ENCODE peak calls at places on chromosomes 4 and X, in five cellular contexts. C, R, I, T and B are unnamed samples. For H3K4me1, the result is how much of the 10 kb centered on the place peaks cover.

GRCh38 chrX:78753571-78753970 is 6.1 kb downstream of the LPAR4 start:
- DNase-seq in C (no peak), R (no peak), I (no peak), T (no peak), B (no peak)

GRCh38 chr4:69601065-69601464 is 38.4 kb downstream of the UGT2A2 start:
- DNase-seq in T (no peak), I (no peak), R (no peak), C (no peak), B (no peak)

GRCh38 chr4:6239486-6239885 is 30.2 kb upstream of the WFS1 start:
- DNase-seq in R (no peak), I (no peak), T (no peak), C (no peak), B (no peak)

GRCh38 chrX:129493643-129494042 is 29.6 kb downstream of the SMARCA1 start:
- DNase-seq in T (no peak), I (no peak), C (no peak), R (no peak), B (peak)

GRCh38 chr4:75849459-75849858 is 52.8 kb downstream of the PPEF2 start:
- DNase-seq in C (no peak), T (no peak), I (no peak), R (no peak), B (no peak)

GRCh38 chr4:41207330-41207831 is 7.0 kb downstream of the APBB2 start:
- DNase-seq in I (peak), R (no peak), T (no peak), C (no peak), B (peak)

GRCh38 chr4:173025131-173025530 is 143.5 kb upstream of the GALNT7 start:
- DNase-seq in I (peak), C (peak), R (no peak), T (peak), B (peak)

GRCh38 chr4:123706961-123707360 is 310.4 kb downstream of the SPRY1 start:
- DNase-seq in I (no peak), R (no peak), C (no peak), T (no peak), B (no peak)

GRCh38 chrX:129650821-129651510 is 3.8 kb downstream of the APLN start:
- DNase-seq in I (no peak), C (no peak), R (no peak), T (no peak), B (no peak)

GRCh38 chrX:10597871-10598270 is 22.5 kb downstream of the MID1 start:
- DNase-seq in R (no peak), T (no peak), C (no peak), I (no peak), B (peak)

GRCh38 chr4:18214656-18215055 is 193.1 kb upstream of the LCORL start:
- DNase-seq in C (no peak), I (no peak), T (no peak), R (no peak), B (no peak)

GRCh38 chr4:88957570-88957969 is 99.4 kb downstream of the FAM13A start:
- DNase-seq in I (no peak), C (no peak), T (no peak), R (no peak), B (no peak)

GRCh38 chr4:94126669-94127068 is 81.0 kb upstream of the SMARCAD1 start:
- DNase-seq in C (no peak), T (no peak), R (no peak), I (no peak), B (peak)

GRCh38 chr4:38145741-38146140 is 185.5 kb downstream of the PTTG2 start:
- DNase-seq in C (no peak), R (no peak), T (no peak), I (no peak), B (peak)

GRCh38 chr4:13184199-13184598 is 299.9 kb downstream of the RAB28 start:
- DNase-seq in R (no peak), C (no peak), I (no peak), T (no peak), B (no peak)

GRCh38 chrX:68719904-68720614 is 72.6 kb downstream of the STARD8 start:
- DNase-seq in R (no peak), T (no peak), C (no peak), I (no peak), B (peak)

GRCh38 chr4:36333303-36333877 is 52.0 kb downstream of the DTHD1 start:
- DNase-seq in T (no peak), R (no peak), C (no peak), I (no peak), B (no peak)

GRCh38 chrX:114675365-114675764 is 91.5 kb downstream of the HTR2C start:
- DNase-seq in T (no peak), I (no peak), R (no peak), C (no peak), B (peak)

DNA sequence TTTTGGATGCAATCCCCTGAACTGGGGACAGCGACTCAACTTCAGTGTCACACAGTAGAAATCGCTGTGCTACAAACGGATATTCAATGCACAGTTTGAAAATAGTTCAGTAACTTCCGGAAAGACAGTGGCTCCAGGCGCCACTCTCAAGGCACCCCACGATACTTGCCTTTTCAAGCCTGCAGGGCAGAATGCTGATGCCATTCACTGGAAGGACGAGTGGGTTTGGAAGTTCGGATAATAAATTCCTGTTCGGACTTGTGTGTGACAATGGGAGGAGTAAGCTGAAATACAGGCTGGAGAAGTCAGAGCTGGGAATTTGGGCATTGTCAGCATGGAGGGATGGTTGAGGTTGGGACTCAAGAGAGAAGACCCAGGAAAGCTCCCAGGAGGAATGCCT is 64.3 kb upstream of the HELT start:
- DNase-seq in R (no peak), I (no peak), C (no peak), T (no peak), B (no peak)
- H3K4me1 ChIP-seq in R (under half), I (under half), C (under half), T (under half), B (under half)

DNA sequence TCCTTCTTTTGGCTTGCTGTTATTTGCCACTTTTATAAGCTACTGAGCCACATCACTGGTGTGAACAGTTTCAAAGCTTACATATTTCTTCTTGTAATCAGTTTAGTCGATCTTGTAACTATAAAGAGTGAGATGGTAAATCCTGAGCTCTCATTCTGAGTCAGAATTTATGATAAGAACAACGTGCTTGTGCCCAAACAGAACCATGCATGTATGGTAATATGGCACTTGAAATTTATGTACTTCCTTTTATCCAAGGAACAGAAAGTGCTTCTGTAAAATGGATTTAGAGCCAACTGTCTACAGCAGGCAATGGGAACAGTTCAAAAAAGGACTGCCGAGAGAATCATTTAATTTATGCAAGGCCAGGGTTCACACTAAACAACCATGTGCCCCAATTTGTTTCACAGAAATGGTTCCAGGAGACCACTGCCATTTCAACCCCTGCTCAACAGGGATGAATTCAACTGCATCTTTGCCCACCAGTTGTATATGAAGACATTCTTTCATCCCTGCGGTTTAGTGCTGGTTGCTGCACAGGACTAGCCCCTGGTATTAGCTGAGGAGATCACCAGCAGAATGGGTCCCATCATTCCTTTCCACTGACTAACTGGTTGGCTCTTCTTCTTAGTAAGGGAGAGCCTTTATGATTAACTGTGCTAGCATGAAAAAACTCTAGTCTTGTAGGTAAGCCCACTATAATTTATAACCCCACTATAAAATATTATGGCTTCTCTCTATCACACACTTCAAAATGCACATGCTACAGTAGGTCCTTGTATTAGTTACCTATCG is 162.9 kb upstream of the PGRMC2 start:
- DNase-seq in T (no peak), R (no peak), C (no peak), I (no peak), B (no peak)
- H3K4me1 ChIP-seq in T (under half), R (under half), C (under half), I (under half), B (under half)

GRCh38 chrX:71540801-71541545 is 8.1 kb downstream of the OGT start:
- DNase-seq in R (no peak), C (no peak), I (no peak), T (no peak), B (no peak)

GRCh38 chrX:71542825-71543224 is 9.9 kb downstream of the OGT start:
- DNase-seq in C (no peak), T (no peak), I (no peak), R (no peak), B (no peak)

GRCh38 chrX:71542411-71542810 is 9.5 kb downstream of the OGT start:
- DNase-seq in R (no peak), I (no peak), T (no peak), C (no peak), B (peak)

GRCh38 chrX:71543316-71543715 is 10.4 kb downstream of the OGT start:
- DNase-seq in C (no peak), I (no peak), R (no peak), T (no peak), B (peak)

GRCh38 chrX:71541546-71542022 is 8.7 kb downstream of the OGT start:
- DNase-seq in R (no peak), C (no peak), I (no peak), T (no peak), B (peak)
- H3K4me1 ChIP-seq in R (under half), C (under half), I (under half), T (under half), B (under half)

GRCh38 chr4:16118090-16118489 is 34.3 kb upstream of the PROM1 start:
- DNase-seq in I (no peak), C (no peak), T (no peak), R (no peak), B (no peak)

GRCh38 chr4:16116019-16116418 is 32.2 kb upstream of the PROM1 start:
- DNase-seq in R (no peak), C (no peak), T (no peak), I (no peak), B (no peak)

GRCh38 chr4:16114546-16114945 is 30.7 kb upstream of the PROM1 start:
- DNase-seq in T (no peak), R (no peak), I (no peak), C (no peak), B (no peak)

GRCh38 chr4:16116493-16116990 is 32.7 kb upstream of the PROM1 start:
- DNase-seq in T (no peak), R (no peak), C (no peak), I (no peak), B (no peak)

DNA sequence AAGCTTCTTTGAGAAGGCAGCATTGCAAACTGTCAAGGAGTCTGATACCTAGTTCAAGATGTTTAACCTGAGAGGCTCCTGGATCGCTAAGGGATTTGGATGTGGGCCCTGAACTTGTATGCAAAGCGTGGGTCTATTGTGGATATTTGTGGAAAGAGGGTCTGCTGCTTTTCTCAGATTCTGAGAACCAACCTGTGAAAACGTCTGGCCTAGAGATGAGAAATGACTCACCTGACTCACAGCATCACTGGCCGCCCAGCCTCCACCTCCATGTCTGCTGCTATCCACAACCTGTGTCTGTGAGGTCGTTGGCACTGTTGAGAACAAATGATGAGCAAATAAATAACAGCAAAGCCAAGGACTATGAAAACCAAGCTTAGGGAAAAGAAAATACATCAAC is 33.3 kb upstream of the PROM1 start:
- DNase-seq in C (no peak), T (no peak), R (no peak), I (no peak), B (no peak)
- H3K4me1 ChIP-seq in C (under half), T (under half), R (under half), I (under half), B (under half)

GRCh38 chr4:7962609-7963508 is 23.2 kb upstream of the AFAP1 start:
- DNase-seq in C (no peak), R (no peak), I (no peak), T (no peak), B (no peak)
- H3K4me1 ChIP-seq in C (under half), R (under half), I (under half), T (under half), B (under half)

GRCh38 chr4:146330392-146330791 is 116.1 kb downstream of the REELD1 start:
- DNase-seq in C (no peak), R (no peak), I (no peak), T (no peak), B (peak)

GRCh38 chr4:146334862-146335449 is 120.6 kb downstream of the REELD1 start:
- DNase-seq in R (no peak), I (peak), T (no peak), C (no peak), B (no peak)

GRCh38 chr4:146335763-146336412 is 121.5 kb downstream of the REELD1 start:
- DNase-seq in I (no peak), C (no peak), R (no peak), T (no peak), B (peak)

GRCh38 chr4:146333895-146334262 is 119.5 kb downstream of the REELD1 start:
- DNase-seq in I (no peak), R (no peak), T (no peak), C (no peak), B (no peak)

DNA sequence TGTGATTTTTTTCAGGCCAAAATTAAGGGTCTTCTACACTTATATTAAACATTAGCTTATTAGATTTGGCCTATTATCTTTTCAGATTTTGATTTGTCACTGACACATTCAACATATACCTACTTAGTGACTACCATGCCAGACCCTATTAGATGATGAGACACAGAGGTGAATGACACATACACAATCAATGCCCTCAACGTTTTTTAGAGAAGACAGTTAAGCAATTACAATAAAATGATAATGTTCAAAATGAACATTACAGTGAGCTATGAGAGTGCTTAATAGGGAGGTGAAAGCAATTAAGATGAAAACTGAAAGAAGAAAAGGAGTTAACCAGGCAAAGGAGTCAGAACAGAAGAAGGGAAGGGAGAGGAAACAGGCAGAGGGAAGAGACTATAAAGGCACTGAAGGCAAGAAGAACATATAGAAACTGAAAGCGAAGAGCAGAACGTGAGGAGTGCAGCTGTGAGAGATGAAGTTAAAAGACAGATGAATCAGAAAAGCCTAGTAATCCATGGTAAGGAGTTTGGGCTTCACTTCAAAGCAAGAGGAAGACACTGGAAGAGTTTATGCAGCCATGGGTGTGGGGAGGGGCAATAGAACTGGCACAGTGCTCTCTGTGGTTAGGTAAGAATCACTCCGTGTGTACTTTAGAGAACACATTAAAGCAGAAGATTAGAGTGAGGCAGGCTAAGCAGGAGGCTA is 119.0 kb downstream of the REELD1 start:
- DNase-seq in T (no peak), I (no peak), C (no peak), R (no peak), B (peak)
- H3K4me1 ChIP-seq in T (under half), I (under half), C (under half), R (under half), B (under half)

DNA sequence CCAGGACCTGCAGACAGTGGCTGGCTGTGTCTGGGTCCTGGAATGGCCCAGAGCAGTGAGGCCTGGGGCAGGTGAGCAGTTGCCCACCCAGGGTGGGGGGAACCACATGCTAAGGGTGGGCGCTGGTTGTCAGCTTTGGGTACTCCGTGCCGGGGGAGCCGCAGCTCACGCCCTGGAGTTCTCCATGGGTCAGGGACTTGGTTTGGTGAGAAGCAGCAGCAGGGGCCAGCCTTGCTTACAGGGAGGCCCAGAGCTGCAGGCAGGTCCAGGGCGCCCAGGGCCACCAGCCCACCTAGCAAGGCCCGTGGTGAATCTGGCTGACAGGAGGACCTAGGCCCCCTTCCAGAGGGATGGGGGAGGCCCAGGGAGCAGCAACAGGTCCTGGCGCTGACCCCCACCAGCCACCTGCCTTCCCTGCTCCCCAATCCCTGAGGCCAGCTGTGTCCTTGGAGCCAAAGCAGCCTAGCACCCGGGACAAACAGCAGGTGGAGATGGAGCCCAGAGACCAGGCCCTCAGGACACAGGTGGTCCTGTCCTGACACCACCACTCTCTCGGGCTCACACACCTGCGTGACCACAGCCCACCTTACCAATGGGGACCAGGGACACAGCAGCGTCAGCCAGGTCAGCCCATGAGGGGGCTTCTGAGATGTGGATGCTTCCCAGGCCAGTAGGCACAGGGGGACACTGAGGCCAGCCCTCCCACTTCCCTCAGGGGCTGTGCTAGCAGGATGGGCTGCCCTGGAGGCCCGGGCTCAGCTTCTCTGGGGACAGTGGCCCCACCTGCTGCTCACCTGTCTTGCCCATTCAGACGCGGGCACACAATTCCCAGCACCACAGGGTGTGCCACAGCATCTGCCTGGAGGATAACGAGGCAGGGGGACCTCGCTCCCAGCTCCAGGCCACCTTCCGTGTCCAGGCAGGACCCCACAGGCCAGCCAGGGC is 3.5 kb downstream of the MXD4 start:
- DNase-seq in I (no peak), T (peak), R (no peak), C (no peak), B (no peak)
- H3K4me1 ChIP-seq in I (half or more), T (half or more), R (half or more), C (under half), B (under half)

GRCh38 chr4:25163216-25163615 is 3.0 kb upstream of the SEPSECS start:
- DNase-seq in C (no peak), R (no peak), I (no peak), T (no peak), B (no peak)
- H3K4me1 ChIP-seq in C (under half), R (under half), I (under half), T (under half), B (under half)

GRCh38 chrX:24148118-24148517 is 1.4 kb upstream of the ZFX start:
- DNase-seq in C (no peak), T (no peak), R (no peak), I (no peak), B (peak)

GRCh38 chrX:24148535-24149345 is 789 bp upstream of the ZFX start:
- DNase-seq in I (no peak), T (peak), R (no peak), C (no peak), B (peak)

GRCh38 chrX:24150051-24150790 is 692 bp downstream of the ZFX start:
- DNase-seq in R (peak), I (peak), C (peak), T (peak), B (peak)

GRCh38 chrX:24151513-24151912 is 2.0 kb downstream of the ZFX start:
- DNase-seq in C (no peak), I (no peak), T (no peak), R (no peak), B (no peak)

GRCh38 chrX:24149346-24150050 is at the start of gene ZFX:
- DNase-seq in R (peak), C (no peak), I (no peak), T (peak), B (peak)
- H3K4me1 ChIP-seq in R (half or more), C (under half), I (under half), T (under half), B (half or more)